ENCODE peak calls at places on chromosomes 5 and 9, in six cellular contexts. R is fibroblast of lung, M is heart right ventricle, C is breast epithelium, G is GM23248, L is cardiac fibroblast. D is an unnamed sample.

GRCh38 chr9:98637381-98637780 is 71.4 kb downstream of the GABBR2 start:
- DNase-seq in R (no peak), M (no peak), C (no peak), G (peak), L (peak), D (no peak)

GRCh38 chr5:89047591-89047990 is 164.6 kb upstream of the MEF2C start:
- DNase-seq in R (no peak), M (no peak), C (no peak), G (peak), L (no peak), D (no peak)

GRCh38 chr5:173868096-173868879 is 19.9 kb upstream of the CPEB4 start:
- DNase-seq in R (no peak), M (no peak), C (no peak), G (no peak), L (peak), D (no peak)

GRCh38 chr9:112170235-112170634 is 4.9 kb downstream of the SUSD1 start:
- DNase-seq in R (no peak), M (no peak), C (no peak), G (no peak), L (no peak), D (no peak)

GRCh38 chr9:2241875-2242741 is 227.0 kb downstream of the SMARCA2 start:
- DNase-seq in R (peak), M (peak), C (peak), G (peak), L (peak), D (peak)

GRCh38 chr9:124440786-124441185 is 9.5 kb upstream of the ADGRD2 start:
- DNase-seq in R (no peak), M (no peak), C (no peak), G (no peak), L (no peak), D (no peak)

GRCh38 chr9:10050016-10050415 is 562.8 kb downstream of the PTPRD start:
- DNase-seq in R (peak), M (no peak), C (no peak), G (peak), L (no peak), D (no peak)

GRCh38 chr9:77939149-77939668 is 92.4 kb downstream of the GNAQ start:
- DNase-seq in R (no peak), M (no peak), C (no peak), G (no peak), L (peak), D (no peak)

GRCh38 chr5:83608122-83608521 is 112.5 kb downstream of the HAPLN1 start:
- DNase-seq in R (peak), M (peak), C (no peak), G (peak), L (peak), D (no peak)

GRCh38 chr5:158910782-158911692 is 188.7 kb downstream of the EBF1 start:
- DNase-seq in R (peak), M (no peak), C (no peak), G (peak), L (peak), D (no peak)

GRCh38 chr5:112329429-112330090 is 89.5 kb downstream of the EPB41L4A start:
- DNase-seq in R (no peak), M (no peak), C (no peak), G (no peak), L (no peak), D (no peak)

GRCh38 chr5:79853676-79854418 is 137.2 kb downstream of the MTX3 start:
- DNase-seq in R (no peak), M (no peak), C (no peak), G (peak), L (no peak), D (no peak)

GRCh38 chr5:103505581-103506305 is 56.8 kb downstream of the NUDT12 start:
- DNase-seq in R (peak), M (no peak), C (no peak), G (peak), L (peak), D (no peak)

GRCh38 chr9:91047993-91048607 is 246.5 kb downstream of the SYK start:
- DNase-seq in R (peak), M (no peak), C (no peak), G (peak), L (peak), D (no peak)

GRCh38 chr9:81314525-81314924 is 374.8 kb downstream of the TLE1 start:
- DNase-seq in R (no peak), M (no peak), C (no peak), G (no peak), L (no peak), D (no peak)

GRCh38 chr5:37836173-37837100 is 3.4 kb downstream of the GDNF start:
- DNase-seq in R (no peak), M (no peak), C (no peak), G (peak), L (peak), D (no peak)

GRCh38 chr5:81751836-81752643 is 1.1 kb upstream of the SSBP2 start:
- DNase-seq in R (peak), M (peak), C (peak), G (peak), L (no peak), D (no peak)

GRCh38 chr5:167720201-167720600 is 571.2 kb upstream of the WWC1 start:
- DNase-seq in R (no peak), M (no peak), C (no peak), G (peak), L (peak), D (no peak)

GRCh38 chr5:58496488-58496887 is 5.3 kb downstream of the GAPT start:
- DNase-seq in R (no peak), M (no peak), C (no peak), G (no peak), L (no peak), D (no peak)

GRCh38 chr5:98927242-98927987 is 1.4 kb downstream of the CHD1 start:
- DNase-seq in R (peak), M (peak), C (no peak), G (peak), L (peak), D (peak)

GRCh38 chr5:167945542-167946384 is 345.7 kb upstream of the WWC1 start:
- DNase-seq in R (peak), M (peak), C (no peak), G (peak), L (peak), D (no peak)

GRCh38 chr9:859251-859650 is 17.8 kb downstream of the DMRT1 start:
- DNase-seq in R (no peak), M (no peak), C (no peak), G (no peak), L (no peak), D (no peak)

GRCh38 chr9:70463877-70464276 is 49.4 kb upstream of the KLF9 start:
- DNase-seq in R (no peak), M (no peak), C (no peak), G (no peak), L (no peak), D (no peak)

GRCh38 chr9:124450241-124450924 is at the start of gene ADGRD2:
- DNase-seq in R (peak), M (no peak), C (peak), G (peak), L (peak), D (no peak)

GRCh38 chr5:172364773-172365172 is 81.2 kb upstream of the UBTD2 start:
- DNase-seq in R (no peak), M (no peak), C (no peak), G (peak), L (no peak), D (no peak)

GRCh38 chr5:106171132-106171531 is 1499.6 kb downstream of the EFNA5 start:
- DNase-seq in R (no peak), M (no peak), C (no peak), G (no peak), L (peak), D (no peak)

DNA sequence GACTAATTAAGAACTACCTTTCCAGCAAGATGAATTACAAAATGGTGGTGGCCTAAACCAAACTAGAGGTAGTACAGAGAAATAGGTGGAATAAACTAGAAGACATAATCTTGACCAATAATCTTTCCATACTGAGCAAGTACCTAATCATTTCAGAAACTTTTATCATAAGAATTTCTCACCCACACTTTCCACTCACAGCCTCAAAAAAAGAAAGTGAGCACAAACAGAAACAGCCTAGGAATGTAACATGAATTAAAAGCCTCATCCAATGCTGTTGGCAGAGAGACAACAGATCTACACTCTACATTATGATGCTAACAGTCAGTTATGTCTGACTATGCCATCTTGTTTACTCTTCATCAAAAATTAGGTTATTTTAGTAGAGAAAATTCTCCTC is 1.3 kb downstream of the RNF38 start:
- DNase-seq in R (peak), M (no peak), C (no peak), G (peak), L (peak), D (no peak)
- H3K4me3 ChIP-seq in R (peak), M (no peak), C (no peak), G (peak), L (no peak), D (no peak)

GRCh38 chr5:160325716-160326115 is 13.4 kb upstream of the CCNJL start:
- DNase-seq in R (no peak), M (no peak), C (no peak), G (no peak), L (no peak), D (no peak)
- H3K4me3 ChIP-seq in R (no peak), M (no peak), C (no peak), G (no peak), L (no peak), D (no peak)

DNA sequence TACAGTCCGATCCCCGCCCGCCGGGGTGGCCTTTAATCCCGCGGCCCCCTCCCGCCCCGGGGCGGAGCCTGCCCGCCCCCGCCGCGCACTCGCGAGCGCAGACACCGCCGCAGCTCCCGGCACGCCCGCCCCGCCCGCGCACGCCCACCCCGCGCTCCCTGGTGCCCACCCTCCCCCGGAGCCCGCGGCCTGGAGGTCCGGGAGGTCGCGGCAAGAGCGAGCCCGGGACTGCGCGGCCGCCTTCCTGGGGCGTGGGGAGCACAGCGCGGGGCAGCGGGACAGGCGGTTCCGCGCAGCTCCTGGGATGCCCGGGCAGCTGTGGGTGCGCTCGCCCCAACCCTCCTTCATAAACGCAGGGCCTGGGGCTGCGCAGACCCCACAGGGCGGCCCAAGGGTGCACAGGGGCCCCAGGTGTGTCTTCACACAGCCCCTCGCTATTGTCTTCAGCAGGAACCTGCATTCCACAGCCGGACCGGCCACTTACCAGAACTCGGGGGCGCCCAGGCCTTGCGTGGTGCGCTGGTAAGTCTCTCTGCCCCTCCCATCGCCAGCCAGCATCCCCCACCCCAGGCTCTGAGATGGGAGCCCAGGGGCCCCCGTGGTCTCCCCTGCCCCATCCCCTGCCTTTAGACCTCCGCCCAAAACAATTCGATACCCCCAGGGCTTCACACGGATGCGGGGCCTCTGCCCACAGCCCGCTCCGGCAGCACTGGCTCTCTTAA is at the start of gene SLC9A3:
- DNase-seq in R (no peak), M (no peak), C (no peak), G (no peak), L (no peak), D (no peak)
- H3K4me3 ChIP-seq in R (no peak), M (peak), C (peak), G (peak), L (no peak), D (no peak)

DNA sequence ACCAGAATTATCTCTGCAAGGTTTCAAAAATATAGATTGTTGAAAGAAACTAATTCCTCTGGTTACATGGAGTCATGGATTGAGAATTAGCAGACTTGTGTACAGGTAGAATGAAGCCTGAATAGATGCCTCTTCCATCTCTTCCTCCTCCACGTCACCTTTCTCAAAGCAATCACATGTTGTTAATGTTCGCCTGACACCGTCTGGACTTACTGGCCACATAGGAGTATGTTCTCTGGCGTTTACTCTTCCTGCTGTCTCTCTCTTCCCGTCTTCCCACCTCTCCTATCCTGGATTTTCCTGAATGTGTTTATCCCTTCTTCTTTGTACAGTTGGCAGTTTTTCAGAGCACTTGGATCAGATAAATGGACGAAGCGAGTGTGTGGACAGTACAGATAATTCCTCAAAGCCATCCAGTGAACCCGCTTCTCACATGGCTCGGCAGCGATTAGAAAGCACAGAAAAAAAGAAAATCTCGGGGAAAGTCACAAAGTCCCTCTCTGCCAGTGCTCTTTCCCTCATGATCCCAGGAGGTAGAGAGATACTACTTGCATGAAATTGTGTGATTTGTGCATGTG is 47.5 kb downstream of the CD180 start:
- DNase-seq in R (peak), M (no peak), C (no peak), G (no peak), L (peak), D (no peak)
- H3K4me3 ChIP-seq in R (peak), M (no peak), C (peak), G (no peak), L (no peak), D (no peak)

DNA sequence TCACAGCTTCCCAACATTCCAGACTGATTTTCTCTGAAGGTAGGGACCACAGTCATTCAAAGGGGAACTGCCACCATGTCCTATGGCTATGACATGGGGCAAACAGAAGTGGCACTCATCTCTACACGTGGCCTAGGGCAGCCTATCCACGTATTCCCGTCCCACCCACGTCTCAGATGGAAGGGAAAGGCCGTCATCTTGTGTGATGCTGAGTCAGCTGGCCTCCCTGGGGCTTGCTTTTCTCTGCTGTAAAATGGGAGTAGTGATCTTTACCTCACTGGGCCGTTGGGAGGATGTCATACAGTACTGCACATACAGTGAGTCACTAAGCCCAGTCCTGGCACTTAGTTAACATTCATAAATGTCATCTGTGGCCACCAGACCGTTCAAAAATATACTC is 72.3 kb downstream of the RAPGEF1 start:
- DNase-seq in R (no peak), M (no peak), C (no peak), G (peak), L (peak), D (peak)
- H3K4me3 ChIP-seq in R (no peak), M (no peak), C (no peak), G (no peak), L (no peak), D (peak)